ENCODE peak calls at places on chromosomes 2 and 18, in four cellular contexts. X is neuronal stem cell, W is mesendoderm, K is SK-N-SH. E is an unnamed sample.

GRCh38 chr2:33062665-33063249 is 116.0 kb downstream of the LTBP1 start:
- DNase-seq in X (no peak), W (peak; percentile 58), K (no peak), E (no peak)

GRCh38 chr2:203673933-203674332 is 32.5 kb upstream of the CD28 start:
- DNase-seq in W (no peak), K (no peak), X (no peak), E (no peak)

GRCh38 chr2:124323321-124323720 is 298.2 kb downstream of the CNTNAP5 start:
- DNase-seq in W (no peak), X (no peak), K (no peak), E (no peak)

GRCh38 chr2:1283856-1284255 is 129.4 kb upstream of the TPO start:
- DNase-seq in X (no peak), W (no peak), K (peak; percentile 76), E (no peak)

GRCh38 chr2:9355270-9355669 is 68.1 kb downstream of the ITGB1BP1 start:
- DNase-seq in W (no peak), K (no peak), X (no peak), E (no peak)

GRCh38 chr2:240149943-240150784 is 9.7 kb upstream of the OTOS start:
- DNase-seq in K (peak; percentile 88), W (peak; percentile 62), X (peak; percentile 46), E (peak; percentile 55)

GRCh38 chr18:25275414-25276001 is 76.5 kb downstream of the ZNF521 start:
- DNase-seq in K (no peak), X (no peak), W (no peak), E (no peak)

GRCh38 chr2:159713691-159714585 is 1.6 kb downstream of the MARCHF7 start:
- DNase-seq in W (peak; percentile 14), X (no peak), K (peak; percentile 17), E (peak; percentile 75)

GRCh38 chr2:3131636-3132326 is 245.8 kb downstream of the EIPR1 start:
- DNase-seq in X (no peak), W (no peak), K (no peak), E (no peak)

GRCh38 chr18:32661486-32662299 is 111.1 kb downstream of the KLHL14 start:
- DNase-seq in K (no peak), W (peak; percentile 74), X (no peak), E (peak; percentile 51)

GRCh38 chr2:131413148-131413747 is 49.3 kb upstream of the RAB6D start:
- DNase-seq in X (peak; percentile 62), K (peak; percentile 47), W (peak; percentile 49), E (peak; percentile 81)

DNA sequence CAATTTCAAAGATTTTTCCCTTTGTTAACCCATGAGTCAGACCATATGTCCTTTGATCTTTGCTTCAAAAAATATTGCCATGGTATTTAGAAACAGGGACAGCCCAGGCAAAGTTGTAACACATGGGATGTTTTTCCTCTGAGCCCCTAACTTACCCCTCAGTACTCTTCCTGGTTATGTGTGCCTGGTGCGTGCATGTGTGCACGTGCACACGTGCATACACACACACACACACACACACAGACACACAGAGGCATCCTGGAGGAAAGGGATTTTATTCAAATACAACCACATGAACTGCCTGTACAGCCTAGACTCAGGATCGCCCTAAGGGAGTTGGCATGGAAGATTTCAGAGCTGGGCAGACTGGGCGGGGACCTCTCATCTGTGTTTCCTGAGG is 5.1 kb downstream of the AFF3 start:
- DNase-seq in W (no peak), K (peak; percentile 21), X (no peak), E (no peak)
- H3K9ac ChIP-seq in W (no peak overlapping the region), K (no peak overlapping the region), X (no peak overlapping the region), E (no peak overlapping the region)

GRCh38 chr2:216002274-216002673 is 11.1 kb downstream of the MREG start:
- DNase-seq in W (no peak), X (no peak), K (no peak), E (no peak)

GRCh38 chr2:216001201-216001600 is 12.2 kb downstream of the MREG start:
- DNase-seq in X (no peak), W (no peak), K (no peak), E (no peak)

GRCh38 chr2:216003876-216004275 is 9.5 kb downstream of the MREG start:
- DNase-seq in X (no peak), K (no peak), W (no peak), E (no peak)

GRCh38 chr2:216001612-216002215 is 11.6 kb downstream of the MREG start:
- DNase-seq in X (no peak), K (no peak), W (no peak), E (no peak)

DNA sequence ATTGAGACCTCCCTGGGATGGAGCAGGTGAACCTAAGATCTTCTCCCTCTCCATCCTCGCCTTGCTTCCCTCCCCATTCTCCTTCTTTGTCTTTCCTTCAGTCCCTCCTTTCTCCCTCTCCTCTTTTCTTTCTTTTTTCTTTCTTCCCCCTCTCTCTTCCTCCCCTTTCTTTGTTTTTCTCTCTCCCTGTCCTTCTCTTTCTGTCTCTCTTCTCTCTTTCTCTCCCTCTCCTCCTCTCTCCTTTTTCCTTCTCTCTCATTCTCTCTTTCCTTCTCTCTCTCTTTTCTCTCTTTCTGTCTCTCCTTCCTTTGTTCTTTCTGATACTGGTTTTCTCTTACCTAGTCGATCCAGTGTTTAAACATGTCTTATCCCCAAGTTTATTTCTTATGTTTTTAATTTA is 10.7 kb downstream of the MREG start:
- DNase-seq in X (no peak), K (no peak), W (no peak), E (no peak)
- H3K4me1 ChIP-seq in X (peaks cover 17% of the 10 kb centered on the region), K (peaks cover 8% of the 10 kb centered on the region), W (peaks cover 6% of the 10 kb centered on the region), E (peaks cover 45% of the 10 kb centered on the region)

DNA sequence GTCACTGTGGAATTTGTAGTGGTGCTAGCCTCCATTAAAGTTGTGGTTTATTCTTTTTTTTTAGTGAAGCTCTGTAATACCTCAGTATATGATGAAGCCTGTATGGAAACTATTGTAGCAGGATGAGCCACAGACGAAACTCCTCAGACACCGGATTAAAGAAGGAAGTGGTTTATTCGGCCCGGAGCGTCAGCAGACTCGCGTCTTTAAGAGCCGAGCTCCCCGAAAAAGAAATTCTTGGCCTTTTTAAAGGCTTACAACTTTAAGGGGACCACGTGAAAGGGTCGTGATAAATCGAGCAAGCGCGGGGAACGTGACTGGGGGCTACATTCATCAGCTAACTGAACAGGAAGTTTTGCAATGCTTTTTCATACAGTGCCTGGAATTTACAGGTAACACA is 8.1 kb upstream of the CCL20 start:
- DNase-seq in X (no peak), K (no peak), W (no peak), E (no peak)
- H3K9ac ChIP-seq in X (no peak overlapping the region), K (no peak overlapping the region), W (no peak overlapping the region), E (no peak overlapping the region)

GRCh38 chr2:68251187-68251854 is 1.0 kb downstream of the PPP3R1 start:
- DNase-seq in W (peak; percentile 90), K (peak; percentile 65), X (peak; percentile 69), E (peak; percentile 93)
- H3K4me1 ChIP-seq in W (peaks cover 21% of the 10 kb centered on the region), K (peaks cover 40% of the 10 kb centered on the region), X (peaks cover 11% of the 10 kb centered on the region), E (peaks cover 41% of the 10 kb centered on the region)

DNA sequence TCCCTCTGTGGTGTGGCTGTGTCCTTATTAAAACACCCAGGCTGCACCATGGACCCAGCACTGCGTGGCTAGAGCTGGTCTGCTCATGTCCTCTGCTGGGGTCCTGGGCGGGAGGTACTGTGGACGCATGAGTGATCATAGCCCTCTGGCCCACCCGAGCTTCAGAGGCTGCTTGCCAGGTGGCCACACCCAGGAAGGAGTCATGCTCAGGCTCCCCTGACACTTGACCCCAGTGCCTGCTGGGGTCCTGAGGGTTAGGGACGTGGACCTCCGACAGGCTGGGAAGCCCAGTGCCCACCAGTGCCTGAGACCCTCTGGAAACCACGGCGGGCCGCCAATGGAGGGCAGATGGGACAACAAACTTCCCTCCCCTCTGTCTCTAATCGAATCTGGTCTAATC is 66.3 kb upstream of the HS6ST1 start:
- DNase-seq in K (no peak), X (no peak), W (no peak), E (no peak)
- H3K9ac ChIP-seq in K (no peak overlapping the region), X (no peak overlapping the region), W (no peak overlapping the region), E (no peak overlapping the region)

GRCh38 chr2:236170678-236171212 is 2.6 kb upstream of the GBX2 start:
- DNase-seq in W (peak; percentile 38), K (peak; percentile 22), X (peak; percentile 12), E (no peak)
- H3K4me1 ChIP-seq in W (peaks cover 6% of the 10 kb centered on the region), K (no peaks in the 10 kb centered on the region), X (peaks cover 8% of the 10 kb centered on the region), E (peaks cover 13% of the 10 kb centered on the region)

DNA sequence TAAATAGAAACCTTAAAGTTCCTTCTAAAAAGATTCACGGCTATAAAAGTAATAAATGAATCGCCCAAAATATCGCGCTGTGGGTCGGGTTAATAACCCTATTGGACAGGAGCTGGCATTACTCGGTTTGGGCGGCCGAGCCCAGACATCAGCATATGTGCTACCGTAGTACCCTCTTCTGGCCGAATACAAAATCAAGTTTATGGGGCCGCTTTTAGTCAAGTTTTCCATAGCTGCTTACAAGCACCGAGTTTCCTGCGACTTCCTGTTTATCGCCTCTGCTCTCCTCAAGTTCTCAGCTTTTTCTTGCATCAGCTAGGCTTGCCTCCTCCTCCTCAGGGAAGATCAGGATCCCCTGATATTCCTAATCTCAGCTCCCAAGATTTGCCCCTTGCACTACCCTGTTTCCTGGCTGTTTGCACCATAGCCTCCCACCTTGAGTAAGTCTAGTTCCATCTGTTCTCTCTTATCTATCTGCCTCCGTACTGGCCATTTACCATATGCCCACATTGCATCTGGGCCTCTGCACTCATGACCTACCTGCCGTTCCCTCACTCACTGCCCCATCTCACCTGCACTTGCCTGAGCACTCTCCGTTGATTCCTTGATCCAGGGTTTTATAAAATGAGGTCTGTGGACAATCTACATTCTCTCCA is 56.1 kb downstream of the SLC35F5 start:
- DNase-seq in X (no peak), W (peak; percentile 92), K (peak; percentile 57), E (no peak)
- H3K9ac ChIP-seq in X (no peak overlapping the region), W (peak overlapping the region; percentile 44), K (no peak overlapping the region), E (no peak overlapping the region)

GRCh38 chr2:216700778-216701177 is 5.4 kb upstream of the IGFBP5 start:
- DNase-seq in W (no peak), K (no peak), X (no peak), E (no peak)
- H3K4me1 ChIP-seq in W (no peaks in the 10 kb centered on the region), K (peaks cover 30% of the 10 kb centered on the region), X (peaks cover 15% of the 10 kb centered on the region), E (peaks cover 20% of the 10 kb centered on the region)

GRCh38 chr18:3214855-3215637 is 4.7 kb downstream of the MYOM1 start:
- DNase-seq in W (no peak), X (no peak), K (no peak), E (no peak)

GRCh38 chr18:3211236-3211992 is 8.4 kb downstream of the MYOM1 start:
- DNase-seq in K (no peak), X (no peak), W (no peak), E (peak; percentile 38)

GRCh38 chr18:3209859-3210569 is 9.8 kb downstream of the MYOM1 start:
- DNase-seq in K (no peak), W (no peak), X (no peak), E (peak; percentile 71)

GRCh38 chr18:3212636-3213035 is 7.1 kb downstream of the MYOM1 start:
- DNase-seq in W (no peak), X (no peak), K (peak; percentile 54), E (no peak)

GRCh38 chr18:3213231-3214059 is 6.3 kb downstream of the MYOM1 start:
- DNase-seq in W (peak; percentile 44), K (peak; percentile 16), X (no peak), E (no peak)
- H3K9ac ChIP-seq in W (no peak overlapping the region), K (no peak overlapping the region), X (no peak overlapping the region), E (no peak overlapping the region)